ENCODE peak calls at places on chromosomes 2 and 18, in eight cellular contexts. One of them, this sample, is unnamed.

GRCh38 chr2:234492687-234493086 is 4.2 kb downstream of the ARL4C start:
- DNase-seq in heart right ventricle: no peak
- DNase-seq in activated T-cell treated with anti-CD3 and anti-CD28 coated beads, Interleukin-2, amount 50 U/mL, for 48 hours: no peak
- DNase-seq in KBM-7: no peak
- DNase-seq in MCF 10A: no peak
- DNase-seq in EL: no peak
- DNase-seq in NCI-H510A: no peak
- DNase-seq in stimulated activated CD4-positive, alpha-beta T cell treated with anti-CD3 and anti-CD28 coated beads, Interleukin-15, amount 100 ng/mL, for 48 hours: no peak
- DNase-seq in this sample: no peak

GRCh38 chr2:113337809-113338208 is 59.1 kb upstream of the PAX8 start:
- DNase-seq in KBM-7: no peak
- DNase-seq in activated T-cell treated with anti-CD3 and anti-CD28 coated beads, Interleukin-2, amount 50 U/mL, for 48 hours: no peak
- DNase-seq in EL: no peak
- DNase-seq in NCI-H510A: no peak
- DNase-seq in heart right ventricle: peak
- DNase-seq in MCF 10A: no peak
- DNase-seq in stimulated activated CD4-positive, alpha-beta T cell treated with anti-CD3 and anti-CD28 coated beads, Interleukin-15, amount 100 ng/mL, for 48 hours: no peak
- DNase-seq in this sample: peak

GRCh38 chr18:75408554-75409506 is 18.7 kb downstream of the SMIM21 start:
- DNase-seq in KBM-7: no peak
- DNase-seq in EL: peak
- DNase-seq in heart right ventricle: no peak
- DNase-seq in MCF 10A: peak
- DNase-seq in NCI-H510A: peak
- DNase-seq in stimulated activated CD4-positive, alpha-beta T cell treated with anti-CD3 and anti-CD28 coated beads, Interleukin-15, amount 100 ng/mL, for 48 hours: peak
- DNase-seq in activated T-cell treated with anti-CD3 and anti-CD28 coated beads, Interleukin-2, amount 50 U/mL, for 48 hours: peak
- DNase-seq in this sample: no peak

GRCh38 chr2:121689356-121689755 is 40.1 kb upstream of the CLASP1 start:
- DNase-seq in heart right ventricle: peak
- DNase-seq in MCF 10A: peak
- DNase-seq in stimulated activated CD4-positive, alpha-beta T cell treated with anti-CD3 and anti-CD28 coated beads, Interleukin-15, amount 100 ng/mL, for 48 hours: no peak
- DNase-seq in KBM-7: peak
- DNase-seq in EL: peak
- DNase-seq in NCI-H510A: peak
- DNase-seq in activated T-cell treated with anti-CD3 and anti-CD28 coated beads, Interleukin-2, amount 50 U/mL, for 48 hours: no peak
- DNase-seq in this sample: no peak

GRCh38 chr2:221780281-221780688 is 208.2 kb upstream of the EPHA4 start:
- DNase-seq in EL: peak
- DNase-seq in MCF 10A: peak
- DNase-seq in heart right ventricle: no peak
- DNase-seq in KBM-7: no peak
- DNase-seq in NCI-H510A: no peak
- DNase-seq in stimulated activated CD4-positive, alpha-beta T cell treated with anti-CD3 and anti-CD28 coated beads, Interleukin-15, amount 100 ng/mL, for 48 hours: no peak
- DNase-seq in activated T-cell treated with anti-CD3 and anti-CD28 coated beads, Interleukin-2, amount 50 U/mL, for 48 hours: no peak
- DNase-seq in this sample: no peak

GRCh38 chr2:71736091-71736878 is 282.9 kb downstream of the DYSF start:
- DNase-seq in KBM-7: no peak
- DNase-seq in NCI-H510A: peak
- DNase-seq in stimulated activated CD4-positive, alpha-beta T cell treated with anti-CD3 and anti-CD28 coated beads, Interleukin-15, amount 100 ng/mL, for 48 hours: no peak
- DNase-seq in heart right ventricle: no peak
- DNase-seq in activated T-cell treated with anti-CD3 and anti-CD28 coated beads, Interleukin-2, amount 50 U/mL, for 48 hours: no peak
- DNase-seq in MCF 10A: no peak
- DNase-seq in EL: no peak
- DNase-seq in this sample: no peak

GRCh38 chr2:221571391-221572179 is 519 bp downstream of the EPHA4 start:
- DNase-seq in NCI-H510A: no peak
- DNase-seq in stimulated activated CD4-positive, alpha-beta T cell treated with anti-CD3 and anti-CD28 coated beads, Interleukin-15, amount 100 ng/mL, for 48 hours: no peak
- DNase-seq in EL: peak
- DNase-seq in KBM-7: no peak
- DNase-seq in MCF 10A: peak
- DNase-seq in activated T-cell treated with anti-CD3 and anti-CD28 coated beads, Interleukin-2, amount 50 U/mL, for 48 hours: peak
- DNase-seq in heart right ventricle: peak
- DNase-seq in this sample: no peak

GRCh38 chr18:7590800-7591560 is 23.9 kb downstream of the PTPRM start:
- DNase-seq in activated T-cell treated with anti-CD3 and anti-CD28 coated beads, Interleukin-2, amount 50 U/mL, for 48 hours: no peak
- DNase-seq in NCI-H510A: no peak
- DNase-seq in stimulated activated CD4-positive, alpha-beta T cell treated with anti-CD3 and anti-CD28 coated beads, Interleukin-15, amount 100 ng/mL, for 48 hours: no peak
- DNase-seq in MCF 10A: no peak
- DNase-seq in heart right ventricle: no peak
- DNase-seq in EL: no peak
- DNase-seq in KBM-7: no peak
- DNase-seq in this sample: no peak

GRCh38 chr2:113138428-113139322 is 11.3 kb downstream of the IL1RN start:
- DNase-seq in heart right ventricle: peak
- DNase-seq in activated T-cell treated with anti-CD3 and anti-CD28 coated beads, Interleukin-2, amount 50 U/mL, for 48 hours: peak
- DNase-seq in MCF 10A: peak
- DNase-seq in EL: peak
- DNase-seq in NCI-H510A: no peak
- DNase-seq in stimulated activated CD4-positive, alpha-beta T cell treated with anti-CD3 and anti-CD28 coated beads, Interleukin-15, amount 100 ng/mL, for 48 hours: peak
- DNase-seq in KBM-7: peak
- DNase-seq in this sample: peak

GRCh38 chr2:96084006-96084857 is 32.1 kb downstream of the ADRA2B start:
- DNase-seq in activated T-cell treated with anti-CD3 and anti-CD28 coated beads, Interleukin-2, amount 50 U/mL, for 48 hours: no peak
- DNase-seq in MCF 10A: no peak
- DNase-seq in stimulated activated CD4-positive, alpha-beta T cell treated with anti-CD3 and anti-CD28 coated beads, Interleukin-15, amount 100 ng/mL, for 48 hours: no peak
- DNase-seq in NCI-H510A: no peak
- DNase-seq in heart right ventricle: no peak
- DNase-seq in EL: no peak
- DNase-seq in KBM-7: no peak
- DNase-seq in this sample: peak

GRCh38 chr2:38547791-38548190 is 54.9 kb downstream of the HNRNPLL start:
- DNase-seq in NCI-H510A: no peak
- DNase-seq in KBM-7: no peak
- DNase-seq in EL: no peak
- DNase-seq in heart right ventricle: no peak
- DNase-seq in stimulated activated CD4-positive, alpha-beta T cell treated with anti-CD3 and anti-CD28 coated beads, Interleukin-15, amount 100 ng/mL, for 48 hours: no peak
- DNase-seq in MCF 10A: no peak
- DNase-seq in activated T-cell treated with anti-CD3 and anti-CD28 coated beads, Interleukin-2, amount 50 U/mL, for 48 hours: no peak
- DNase-seq in this sample: no peak

GRCh38 chr18:24734058-24734457 is 273.6 kb downstream of the HRH4 start:
- DNase-seq in NCI-H510A: no peak
- DNase-seq in activated T-cell treated with anti-CD3 and anti-CD28 coated beads, Interleukin-2, amount 50 U/mL, for 48 hours: no peak
- DNase-seq in KBM-7: peak
- DNase-seq in heart right ventricle: peak
- DNase-seq in stimulated activated CD4-positive, alpha-beta T cell treated with anti-CD3 and anti-CD28 coated beads, Interleukin-15, amount 100 ng/mL, for 48 hours: no peak
- DNase-seq in MCF 10A: peak
- DNase-seq in EL: no peak
- DNase-seq in this sample: no peak

GRCh38 chr18:35088931-35089330 is 47.7 kb downstream of the MAPRE2 start:
- DNase-seq in activated T-cell treated with anti-CD3 and anti-CD28 coated beads, Interleukin-2, amount 50 U/mL, for 48 hours: no peak
- DNase-seq in MCF 10A: no peak
- DNase-seq in heart right ventricle: no peak
- DNase-seq in EL: peak
- DNase-seq in NCI-H510A: no peak
- DNase-seq in stimulated activated CD4-positive, alpha-beta T cell treated with anti-CD3 and anti-CD28 coated beads, Interleukin-15, amount 100 ng/mL, for 48 hours: no peak
- DNase-seq in KBM-7: no peak
- DNase-seq in this sample: no peak

GRCh38 chr2:55418512-55419235 is 982 bp downstream of the CCDC88A start:
- DNase-seq in MCF 10A: peak
- DNase-seq in heart right ventricle: no peak
- DNase-seq in NCI-H510A: no peak
- DNase-seq in stimulated activated CD4-positive, alpha-beta T cell treated with anti-CD3 and anti-CD28 coated beads, Interleukin-15, amount 100 ng/mL, for 48 hours: no peak
- DNase-seq in KBM-7: peak
- DNase-seq in activated T-cell treated with anti-CD3 and anti-CD28 coated beads, Interleukin-2, amount 50 U/mL, for 48 hours: no peak
- DNase-seq in EL: peak
- DNase-seq in this sample: no peak

GRCh38 chr2:166803314-166803986 is 84.8 kb upstream of the XIRP2 start:
- DNase-seq in EL: no peak
- DNase-seq in heart right ventricle: no peak
- DNase-seq in KBM-7: no peak
- DNase-seq in NCI-H510A: peak
- DNase-seq in activated T-cell treated with anti-CD3 and anti-CD28 coated beads, Interleukin-2, amount 50 U/mL, for 48 hours: no peak
- DNase-seq in stimulated activated CD4-positive, alpha-beta T cell treated with anti-CD3 and anti-CD28 coated beads, Interleukin-15, amount 100 ng/mL, for 48 hours: no peak
- DNase-seq in MCF 10A: no peak
- DNase-seq in this sample: no peak

GRCh38 chr2:127361929-127362328 is 25.8 kb downstream of the MAP3K2 start:
- DNase-seq in heart right ventricle: no peak
- DNase-seq in NCI-H510A: no peak
- DNase-seq in KBM-7: no peak
- DNase-seq in EL: no peak
- DNase-seq in MCF 10A: no peak
- DNase-seq in activated T-cell treated with anti-CD3 and anti-CD28 coated beads, Interleukin-2, amount 50 U/mL, for 48 hours: no peak
- DNase-seq in stimulated activated CD4-positive, alpha-beta T cell treated with anti-CD3 and anti-CD28 coated beads, Interleukin-15, amount 100 ng/mL, for 48 hours: no peak
- DNase-seq in this sample: no peak

GRCh38 chr2:228548230-228548629 is 366.7 kb upstream of the SPHKAP start:
- DNase-seq in NCI-H510A: no peak
- DNase-seq in MCF 10A: no peak
- DNase-seq in heart right ventricle: no peak
- DNase-seq in activated T-cell treated with anti-CD3 and anti-CD28 coated beads, Interleukin-2, amount 50 U/mL, for 48 hours: no peak
- DNase-seq in stimulated activated CD4-positive, alpha-beta T cell treated with anti-CD3 and anti-CD28 coated beads, Interleukin-15, amount 100 ng/mL, for 48 hours: no peak
- DNase-seq in EL: peak
- DNase-seq in KBM-7: no peak
- DNase-seq in this sample: no peak

GRCh38 chr2:240467659-240468299 is 32.3 kb downstream of the GPC1 start:
- DNase-seq in NCI-H510A: no peak
- DNase-seq in activated T-cell treated with anti-CD3 and anti-CD28 coated beads, Interleukin-2, amount 50 U/mL, for 48 hours: no peak
- DNase-seq in heart right ventricle: no peak
- DNase-seq in stimulated activated CD4-positive, alpha-beta T cell treated with anti-CD3 and anti-CD28 coated beads, Interleukin-15, amount 100 ng/mL, for 48 hours: no peak
- DNase-seq in KBM-7: no peak
- DNase-seq in MCF 10A: no peak
- DNase-seq in EL: no peak
- DNase-seq in this sample: peak